ENCODE peak calls at places on chromosomes 2 and 18, in six cellular contexts. R, J, S, C, P and X are unnamed samples.

GRCh38 chr2:70504750-70505149 is 48.9 kb downstream of the TGFA start:
- DNase-seq in J (no peak), S (no peak), P (no peak), R (no peak), C (no peak), X (no peak)

GRCh38 chr2:2331905-2332280 is 818 bp upstream of the MYT1L start:
- DNase-seq in P (no peak), S (no peak), C (no peak), R (peak), J (no peak), X (no peak)

GRCh38 chr18:43398601-43399000 is 121.3 kb upstream of the SYT4 start:
- DNase-seq in J (no peak), R (no peak), C (no peak), S (no peak), P (no peak), X (no peak)

GRCh38 chr2:173402405-173402974 is 47.8 kb downstream of the CDCA7 start:
- DNase-seq in S (peak), J (peak), R (peak), P (peak), C (peak), X (peak)

GRCh38 chr2:40317047-40317446 is 134.8 kb downstream of the SLC8A1 start:
- DNase-seq in J (no peak), R (no peak), S (no peak), P (peak), C (no peak), X (no peak)

GRCh38 chr2:3355951-3356569 is 21.6 kb downstream of the EIPR1 start:
- DNase-seq in R (no peak), J (no peak), C (no peak), P (no peak), S (no peak), X (peak)

GRCh38 chr2:227411320-227411989 is 23.7 kb upstream of the SCYGR1 start:
- DNase-seq in R (no peak), S (peak), P (no peak), J (no peak), C (peak), X (peak)

GRCh38 chr18:50917021-50917420 is 38.1 kb downstream of the ME2 start:
- DNase-seq in C (no peak), R (no peak), J (no peak), S (no peak), P (peak), X (no peak)

GRCh38 chr2:119005081-119005480 is 63.1 kb downstream of the MARCO start:
- DNase-seq in S (no peak), P (no peak), J (no peak), R (no peak), C (no peak), X (peak)

GRCh38 chr2:127226520-127227263 is 6.6 kb upstream of the CYP27C1 start:
- DNase-seq in S (peak), J (peak), P (peak), R (no peak), C (no peak), X (no peak)

GRCh38 chr2:219126555-219126954 is 34.1 kb downstream of the NHEJ1 start:
- DNase-seq in R (no peak), S (no peak), P (no peak), C (no peak), J (no peak), X (no peak)

GRCh38 chr2:30178618-30179404 is 32.0 kb downstream of the YPEL5 start:
- DNase-seq in J (no peak), S (no peak), R (no peak), C (no peak), P (peak), X (peak)

GRCh38 chr2:1082456-1083205 is 132.0 kb downstream of the SNTG2 start:
- DNase-seq in S (no peak), C (no peak), R (peak), P (no peak), J (no peak), X (no peak)

GRCh38 chr2:205834776-205835175 is 152.5 kb downstream of the NRP2 start:
- DNase-seq in P (no peak), C (no peak), J (no peak), S (no peak), R (no peak), X (no peak)

GRCh38 chr2:29811378-29811777 is 110.0 kb downstream of the ALK start:
- DNase-seq in C (no peak), J (no peak), S (no peak), R (no peak), P (no peak), X (no peak)

GRCh38 chr2:186493564-186494085 is 7.6 kb downstream of the ZC3H15 start:
- DNase-seq in S (no peak), P (no peak), C (no peak), R (no peak), J (no peak), X (no peak)

GRCh38 chr2:25417715-25418369 is 76.1 kb upstream of the DNMT3A start:
- DNase-seq in S (peak), C (no peak), R (no peak), P (no peak), J (no peak), X (no peak)

GRCh38 chr18:22250591-22250996 is 81.2 kb downstream of the GATA6 start:
- DNase-seq in C (no peak), R (no peak), J (peak), S (no peak), P (peak), X (no peak)

GRCh38 chr2:96144481-96145027 is 686 bp downstream of the DUSP2 start:
- DNase-seq in S (peak), J (peak), R (peak), P (peak), C (peak), X (no peak)

GRCh38 chr2:236355911-236356310 is 91.7 kb upstream of the ASB18 start:
- DNase-seq in P (no peak), C (no peak), S (no peak), J (no peak), R (no peak), X (no peak)

GRCh38 chr2:82839046-82839445 is 1620.0 kb downstream of the SUCLG1 start:
- DNase-seq in C (no peak), J (no peak), S (no peak), R (no peak), P (no peak), X (no peak)

GRCh38 chr2:70531419-70532130 is 22.1 kb downstream of the TGFA start:
- DNase-seq in P (no peak), C (no peak), R (no peak), J (no peak), S (no peak), X (no peak)

GRCh38 chr18:7002107-7002506 is 115.5 kb downstream of the LAMA1 start:
- DNase-seq in R (peak), C (no peak), S (no peak), J (no peak), P (no peak), X (no peak)

GRCh38 chr2:158457826-158458616 is 1.3 kb downstream of the PKP4 start:
- DNase-seq in J (peak), C (peak), R (peak), S (peak), P (peak), X (peak)

GRCh38 chr2:38997784-38998183 is 108.1 kb downstream of the ARHGEF33 start:
- DNase-seq in R (no peak), C (no peak), S (no peak), J (no peak), P (peak), X (no peak)

GRCh38 chr2:97645112-97645699 is 656 bp upstream of the COX5B start:
- DNase-seq in J (no peak), P (no peak), R (peak), S (peak), C (no peak), X (no peak)

GRCh38 chr2:171281116-171281515 is 120.4 kb upstream of the TLK1 start:
- DNase-seq in J (no peak), P (no peak), R (no peak), S (no peak), C (no peak), X (peak)

GRCh38 chr2:45397292-45397691 is 213.8 kb downstream of the SRBD1 start:
- DNase-seq in J (no peak), P (no peak), C (no peak), R (no peak), S (no peak), X (no peak)

GRCh38 chr2:136118819-136119716 is 1.1 kb upstream of the CXCR4 start:
- DNase-seq in J (peak), P (no peak), S (peak), R (peak), C (peak), X (no peak)

GRCh38 chr2:146850746-146851145 is 994.1 kb upstream of the ACVR2A start:
- DNase-seq in S (no peak), P (no peak), R (no peak), C (no peak), J (no peak), X (no peak)

GRCh38 chr2:33021542-33022259 is 74.9 kb downstream of the LTBP1 start:
- DNase-seq in J (no peak), P (peak), S (no peak), C (no peak), R (peak), X (no peak)

GRCh38 chr18:75815767-75816166 is 388.3 kb upstream of the SMIM21 start:
- DNase-seq in J (no peak), S (no peak), P (no peak), C (no peak), R (no peak), X (no peak)

GRCh38 chr2:167293172-167293781 is 405.0 kb downstream of the XIRP2 start:
- DNase-seq in C (peak), J (peak), P (peak), R (peak), S (peak), X (no peak)

GRCh38 chr2:124978597-124978996 is 953.5 kb downstream of the CNTNAP5 start:
- DNase-seq in R (no peak), J (no peak), C (no peak), P (no peak), S (no peak), X (no peak)

GRCh38 chr2:3605013-3605961 is 10.4 kb downstream of the COLEC11 start:
- DNase-seq in R (peak), S (peak), C (no peak), P (peak), J (no peak), X (peak)

GRCh38 chr2:176291768-176292393 is 22.6 kb downstream of the MTX2 start:
- DNase-seq in R (no peak), S (no peak), C (no peak), P (no peak), J (no peak), X (no peak)

GRCh38 chr2:134628453-134628852 is 90.3 kb downstream of the TMEM163 start:
- DNase-seq in R (no peak), C (no peak), J (no peak), S (no peak), P (no peak), X (no peak)

GRCh38 chr2:9163306-9164111 is 43.1 kb upstream of the ASAP2 start:
- DNase-seq in J (no peak), C (no peak), R (no peak), S (no peak), P (peak), X (no peak)

GRCh38 chr2:9158786-9159779 is 47.5 kb upstream of the ASAP2 start:
- DNase-seq in C (no peak), J (no peak), S (no peak), P (no peak), R (no peak), X (no peak)

GRCh38 chr2:9162841-9163240 is 43.8 kb upstream of the ASAP2 start:
- DNase-seq in C (no peak), P (no peak), J (no peak), R (no peak), S (no peak), X (no peak)

GRCh38 chr2:9164112-9164608 is 42.5 kb upstream of the ASAP2 start:
- DNase-seq in S (no peak), C (no peak), P (no peak), R (no peak), J (no peak), X (no peak)

DNA sequence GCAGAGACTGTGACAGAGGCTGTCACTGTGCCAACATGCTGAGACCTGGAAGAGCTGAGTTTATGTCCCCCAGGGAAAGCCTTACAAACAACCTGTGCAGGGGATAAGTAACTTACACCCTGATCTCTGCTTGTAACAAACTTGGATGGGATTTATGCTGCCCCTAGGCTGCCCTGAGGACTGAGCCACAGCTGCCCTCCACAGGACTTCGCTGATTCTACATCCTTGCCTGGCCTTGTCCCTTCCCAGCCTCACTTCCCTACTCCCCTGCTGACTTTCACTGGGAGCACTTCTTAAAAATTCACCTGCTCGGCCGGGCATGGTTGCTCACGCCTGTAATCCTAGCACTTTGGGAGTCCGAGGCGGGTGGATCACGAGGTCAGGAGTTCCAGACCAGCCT is 45.9 kb upstream of the ASAP2 start:
- DNase-seq in R (peak), C (no peak), J (no peak), S (no peak), P (no peak), X (no peak)
- TF ChIP-seq CTCF in R (peak), C (no peak), J (no peak), S (no peak), P (no peak), X (no peak)

DNA sequence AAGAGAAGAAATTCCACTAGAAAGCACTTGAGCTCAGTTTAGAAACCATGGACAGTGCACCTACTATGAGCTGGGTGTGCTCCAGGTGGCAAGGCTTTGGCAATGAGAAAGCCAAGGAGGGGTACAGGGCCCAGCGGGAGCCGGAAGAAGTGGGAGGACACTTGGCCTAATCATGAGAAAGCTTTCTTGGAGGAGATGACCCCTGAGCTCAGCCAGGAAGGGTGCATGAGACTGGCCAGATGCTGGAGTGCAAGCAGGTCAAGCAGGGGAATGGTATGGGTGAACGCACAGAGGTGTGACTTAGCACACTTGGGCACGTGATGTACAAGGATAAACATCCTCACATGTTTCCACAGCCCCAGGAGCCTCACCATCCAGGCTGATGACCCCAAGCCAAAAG is 97.2 kb upstream of the GLI2 start:
- DNase-seq in C (no peak), S (no peak), R (no peak), J (no peak), P (no peak), X (no peak)
- TF ChIP-seq CTCF in C (no peak), S (no peak), R (no peak), J (no peak), P (no peak), X (no peak)

GRCh38 chr18:3665187-3665586 is 215.2 kb downstream of the TGIF1 start:
- DNase-seq in J (no peak), S (no peak), P (no peak), C (no peak), R (no peak), X (no peak)
- TF ChIP-seq CTCF in J (no peak), S (no peak), P (no peak), C (no peak), R (no peak), X (no peak)

GRCh38 chr18:35777042-35777441 is 195.4 kb upstream of the RMP24 start:
- DNase-seq in P (no peak), S (no peak), R (peak), J (no peak), C (no peak), X (no peak)
- TF ChIP-seq CTCF in P (no peak), S (no peak), R (peak), J (no peak), C (no peak), X (no peak)

DNA sequence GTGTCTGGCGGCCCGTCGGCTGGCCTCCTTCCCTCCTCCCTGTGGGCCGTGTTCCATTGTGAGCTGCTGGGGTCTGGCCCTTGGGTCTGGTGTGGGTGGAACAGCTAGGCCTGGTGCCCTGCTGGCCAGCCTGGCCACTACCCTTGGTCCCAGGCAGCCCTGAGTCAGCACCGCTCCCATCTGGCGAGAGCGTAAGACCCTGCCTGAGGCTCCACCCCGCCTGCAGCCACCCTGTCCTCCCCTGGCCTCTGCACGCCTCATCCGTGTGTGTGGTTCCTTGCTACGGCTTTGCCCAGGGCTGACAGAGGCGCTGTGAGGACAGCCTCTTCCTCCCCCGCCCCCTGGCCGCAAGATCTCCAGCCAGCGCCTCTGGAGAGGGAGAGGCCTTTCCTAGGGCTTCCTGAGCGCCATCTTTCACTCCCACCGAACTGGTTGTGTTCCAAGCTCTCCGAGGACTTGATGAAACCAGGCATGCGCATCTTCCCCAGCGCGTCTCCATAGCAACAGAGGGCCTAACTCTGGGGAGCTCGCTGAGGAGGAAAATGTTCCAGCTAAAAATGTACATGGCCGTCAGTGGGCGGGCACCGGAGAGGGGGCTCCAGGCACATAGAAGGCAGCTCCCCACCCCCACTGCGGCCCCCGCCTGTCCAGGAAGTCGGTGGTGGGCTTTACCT is 83.0 kb downstream of the STPG4 start:
- DNase-seq in C (no peak), S (no peak), J (peak), P (peak), R (peak), X (no peak)
- TF ChIP-seq CTCF in C (no peak), S (no peak), J (no peak), P (peak), R (no peak), X (no peak)

DNA sequence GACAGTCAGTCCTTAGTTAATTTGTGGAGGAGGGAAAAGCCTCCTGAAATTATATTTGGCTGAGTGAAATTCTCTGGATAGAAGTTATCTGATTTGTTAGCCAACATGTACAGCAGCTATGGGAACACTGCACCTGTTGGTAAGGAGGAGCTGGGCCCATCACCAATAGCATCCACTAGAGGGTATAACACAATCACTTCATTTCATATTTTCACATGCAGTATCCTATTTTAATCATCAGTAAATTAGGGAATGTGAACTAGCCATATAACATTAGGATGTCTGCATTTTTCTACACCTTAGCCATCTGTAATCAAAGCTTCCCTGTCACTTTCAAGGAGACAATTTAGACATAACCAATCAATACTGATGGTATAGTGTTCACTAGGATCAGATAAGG is 818.4 kb upstream of the CDH2 start:
- DNase-seq in P (peak), J (no peak), R (no peak), S (no peak), C (no peak), X (no peak)
- TF ChIP-seq CTCF in P (peak), J (no peak), R (peak), S (no peak), C (no peak), X (peak)

DNA sequence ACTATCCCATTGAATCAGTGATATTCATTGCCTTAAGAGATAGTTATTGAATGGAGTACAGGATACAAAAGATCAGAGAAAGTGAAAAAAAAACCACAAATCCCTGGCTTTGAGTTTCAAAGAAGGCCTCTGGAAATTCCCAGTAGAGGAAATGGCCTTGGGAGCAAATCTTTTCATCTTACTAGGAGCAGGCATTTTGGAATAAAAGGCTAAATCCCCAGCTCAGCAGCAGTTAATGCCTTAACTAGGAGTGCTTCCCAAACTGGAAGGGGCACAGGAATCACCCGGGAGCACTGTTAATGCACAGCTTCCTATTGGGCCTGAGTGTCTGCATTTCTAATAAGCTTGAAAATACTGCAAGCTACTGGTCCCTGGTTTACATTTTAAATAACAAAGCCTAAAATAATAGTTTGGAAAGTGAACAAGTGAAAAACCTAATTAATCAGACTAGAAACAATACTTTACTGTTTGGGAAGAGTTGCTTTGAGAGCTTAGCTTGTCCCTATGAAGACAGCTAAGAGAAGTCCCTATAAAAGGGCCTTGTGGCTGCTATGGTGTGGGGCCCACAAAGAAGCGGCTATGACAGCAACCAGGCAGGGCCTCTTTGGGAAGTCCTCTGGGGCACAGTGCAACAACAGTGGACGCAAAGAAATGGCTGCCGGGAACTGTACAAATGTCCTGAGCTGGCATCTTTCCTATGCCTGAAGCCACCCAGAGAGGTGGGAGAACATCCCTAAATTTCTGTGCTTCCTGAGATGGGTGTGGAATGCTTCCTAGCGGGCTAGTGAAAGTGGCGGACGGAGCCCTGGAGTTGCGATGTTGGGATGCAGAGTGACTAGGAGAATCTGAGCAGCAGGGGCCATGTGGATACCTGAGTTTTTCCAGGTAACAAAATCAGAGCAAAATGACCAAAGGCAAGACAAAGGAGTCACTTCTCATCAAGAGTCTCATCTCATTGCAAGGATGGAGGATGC is 117.1 kb upstream of the KLHL14 start:
- DNase-seq in P (no peak), S (no peak), C (no peak), J (no peak), R (peak), X (no peak)
- TF ChIP-seq CTCF in P (no peak), S (no peak), C (no peak), J (no peak), R (no peak), X (no peak)

GRCh38 chr2:239193925-239194687 is 206.7 kb downstream of the HDAC4 start:
- DNase-seq in R (peak), P (no peak), C (no peak), S (no peak), J (peak), X (peak)
- TF ChIP-seq CTCF in R (peak), P (peak), C (no peak), S (no peak), J (no peak), X (no peak)